ENCODE peak calls at places on chromosomes 12 and 14, in seven cellular contexts. C, O, U, I, L, X and E are unnamed samples.

GRCh38 chr14:72510566-72510965 is 383.3 kb downstream of the DPF3 start:
- DNase-seq in C (no peak), O (no peak), U (no peak), I (no peak), L (no peak), X (no peak), E (no peak)

GRCh38 chr12:39357046-39357445 is 85.9 kb downstream of the KIF21A start:
- DNase-seq in C (no peak), O (no peak), U (no peak), I (no peak), L (no peak), X (no peak), E (no peak)

GRCh38 chr12:90112668-90113067 is 404.0 kb upstream of the ATP2B1 start:
- DNase-seq in C (no peak), O (no peak), U (no peak), I (no peak), L (no peak), X (no peak), E (no peak)

GRCh38 chr12:9669534-9669933 is at the start of gene CLEC2D:
- DNase-seq in C (no peak), O (no peak), U (no peak), I (no peak), L (peak), X (no peak), E (no peak)

GRCh38 chr12:2169964-2170363 is 117.2 kb downstream of the CACNA1C start:
- DNase-seq in C (no peak), O (no peak), U (no peak), I (no peak), L (no peak), X (no peak), E (no peak)

GRCh38 chr14:99181246-99181645 is 90.8 kb downstream of the BCL11B start:
- DNase-seq in C (peak), O (no peak), U (no peak), I (no peak), L (no peak), X (no peak), E (no peak)

GRCh38 chr12:18358077-18358476 is 96.8 kb downstream of the PIK3C2G start:
- DNase-seq in C (no peak), O (no peak), U (no peak), I (no peak), L (no peak), X (no peak), E (no peak)

GRCh38 chr12:85575115-85576096 is 260.8 kb downstream of the RASSF9 start:
- DNase-seq in C (peak), O (no peak), U (no peak), I (peak), L (peak), X (peak), E (peak)

GRCh38 chr14:22839159-22839779 is 2.9 kb downstream of the MMP14 start:
- DNase-seq in C (peak), O (no peak), U (no peak), I (no peak), L (no peak), X (no peak), E (no peak)

GRCh38 chr12:13008741-13009380 is 8.8 kb upstream of the HEBP1 start:
- DNase-seq in C (no peak), O (no peak), U (no peak), I (no peak), L (no peak), X (no peak), E (no peak)

GRCh38 chr14:73452341-73453191 is 5.8 kb downstream of the NUMB start:
- DNase-seq in C (no peak), O (no peak), U (no peak), I (no peak), L (no peak), X (no peak), E (peak)

GRCh38 chr12:57164966-57165365 is 17.5 kb upstream of the LRP1-AS start:
- DNase-seq in C (no peak), O (no peak), U (no peak), I (no peak), L (no peak), X (no peak), E (no peak)

GRCh38 chr12:119334459-119335170 is at the start of gene CCDC60:
- DNase-seq in C (peak), O (no peak), U (no peak), I (no peak), L (peak), X (no peak), E (no peak)

GRCh38 chr12:95998611-95999300 is 2.6 kb upstream of the HAL start:
- DNase-seq in C (peak), O (peak), U (no peak), I (peak), L (peak), X (peak), E (peak)

GRCh38 chr12:60421741-60422140 is 825.9 kb downstream of the SLC16A7 start:
- DNase-seq in C (no peak), O (no peak), U (no peak), I (no peak), L (no peak), X (peak), E (no peak)

GRCh38 chr12:53997324-53998173 is 2.4 kb upstream of the HOXC9 start:
- DNase-seq in C (no peak), O (no peak), U (no peak), I (no peak), L (no peak), X (no peak), E (no peak)

GRCh38 chr14:71586131-71586893 is 345.9 kb upstream of the RGS6 start:
- DNase-seq in C (no peak), O (no peak), U (no peak), I (no peak), L (no peak), X (peak), E (no peak)